ENCODE peak calls at places on chromosome 12, in nine cellular contexts. N, Q, K, G, J, U, T, C and W are unnamed samples.

GRCh38 chr12:109027767-109028166 is 6.9 kb upstream of the SVOP start:
- DNase-seq in K (no peak), J (no peak), T (no peak), U (no peak), N (no peak), C (no peak), G (no peak), Q (no peak), W (no peak)

GRCh38 chr12:18139989-18140596 is 50.1 kb upstream of the RERGL start:
- DNase-seq in K (no peak), T (no peak), G (no peak), J (no peak), Q (no peak), N (no peak), U (no peak), C (no peak), W (no peak)

GRCh38 chr12:105580841-105581352 is 250.4 kb downstream of the C12orf75 start:
- DNase-seq in N (no peak), J (no peak), U (peak; percentile 14), C (no peak), Q (no peak), T (no peak), G (no peak), K (no peak), W (no peak)

GRCh38 chr12:131950182-131950913 is 606 bp downstream of the EP400 start:
- DNase-seq in K (no peak), C (peak; percentile 28), J (no peak), N (peak; percentile 75), T (peak; percentile 70), Q (no peak), G (peak; percentile 61), U (peak; percentile 31), W (peak; percentile 88)

GRCh38 chr12:53618340-53618739 is 7.8 kb downstream of the ATF7 start:
- DNase-seq in K (no peak), J (no peak), C (no peak), G (no peak), N (no peak), Q (no peak), U (no peak), T (no peak), W (no peak)

GRCh38 chr12:60834806-60835205 is 1239.0 kb downstream of the SLC16A7 start:
- DNase-seq in G (no peak), U (no peak), J (no peak), N (no peak), C (no peak), T (no peak), K (no peak), Q (no peak), W (no peak)

GRCh38 chr12:94435511-94435927 is 24.1 kb downstream of the CEP83 start:
- DNase-seq in J (no peak), Q (no peak), C (no peak), U (no peak), K (no peak), N (no peak), G (no peak), T (no peak), W (no peak)

GRCh38 chr12:26097046-26097878 is 27.6 kb downstream of the BHLHE41 start:
- DNase-seq in J (no peak), N (peak; percentile 78), C (peak; percentile 68), G (peak; percentile 78), U (peak; percentile 72), T (peak; percentile 86), Q (peak; percentile 86), K (no peak), W (no peak)

GRCh38 chr12:122681814-122682213 is 21.3 kb downstream of the HCAR2 start:
- DNase-seq in K (no peak), T (no peak), U (no peak), J (no peak), N (no peak), G (no peak), Q (no peak), C (no peak), W (no peak)

GRCh38 chr12:99232324-99232723 is 415.2 kb upstream of the GARIN6 start:
- DNase-seq in C (no peak), U (no peak), T (no peak), K (no peak), G (no peak), J (no peak), N (no peak), Q (no peak), W (no peak)

GRCh38 chr12:26768611-26769603 is 64.1 kb downstream of the ITPR2 start:
- DNase-seq in C (no peak), U (no peak), T (no peak), G (no peak), J (no peak), K (no peak), N (no peak), Q (no peak), W (no peak)

GRCh38 chr12:32944195-32944594 is 47.6 kb upstream of the PKP2 start:
- DNase-seq in T (no peak), U (no peak), N (no peak), C (no peak), K (no peak), J (no peak), G (no peak), Q (peak; percentile 7), W (no peak)

GRCh38 chr12:44749566-44749965 is 126.5 kb downstream of the NELL2 start:
- DNase-seq in Q (no peak), C (no peak), G (no peak), J (no peak), U (no peak), K (no peak), T (no peak), N (no peak), W (no peak)

GRCh38 chr12:132108211-132108832 is 35.8 kb downstream of the DDX51 start:
- DNase-seq in C (no peak), G (no peak), J (no peak), K (peak; percentile 33), N (no peak), Q (no peak), T (peak; percentile 34), U (no peak), W (no peak)

GRCh38 chr12:110776410-110776809 is 33.7 kb upstream of the PPP1CC start:
- DNase-seq in G (no peak), C (no peak), T (no peak), N (no peak), J (no peak), Q (no peak), K (no peak), U (peak; percentile 17), W (no peak)

GRCh38 chr12:115354007-115354452 is 670.1 kb upstream of the TBX3 start:
- DNase-seq in Q (peak; percentile 68), T (peak; percentile 90), N (peak; percentile 88), K (no peak), G (no peak), J (peak; percentile 36), U (peak; percentile 59), C (peak; percentile 56), W (no peak)

GRCh38 chr12:7019043-7019569 is 830 bp upstream of the LPCAT3 start:
- DNase-seq in T (no peak), Q (no peak), N (no peak), U (no peak), G (no peak), J (no peak), C (no peak), K (no peak), W (no peak)

GRCh38 chr12:7017870-7018349 is 366 bp downstream of the LPCAT3 start:
- DNase-seq in C (peak; percentile 29), Q (peak; percentile 43), N (peak; percentile 89), T (no peak), U (peak; percentile 50), J (peak; percentile 15), G (peak; percentile 8), K (no peak), W (no peak)

GRCh38 chr12:7015555-7016370 is 2.5 kb downstream of the LPCAT3 start:
- DNase-seq in Q (no peak), K (no peak), G (no peak), C (no peak), N (no peak), T (no peak), U (no peak), J (no peak), W (no peak)

GRCh38 chr12:7016958-7017571 is 1.2 kb downstream of the LPCAT3 start:
- DNase-seq in J (no peak), N (no peak), T (no peak), U (no peak), G (peak; percentile 42), K (no peak), C (no peak), Q (no peak), W (no peak)

GRCh38 chr12:7018350-7019042 is at the start of gene LPCAT3:
- DNase-seq in N (peak; percentile 98), C (peak; percentile 98), G (peak; percentile 93), J (peak; percentile 96), U (peak; percentile 98), K (peak; percentile 100), T (peak; percentile 99), Q (peak; percentile 94), W (peak; percentile 99)
- TF ChIP-seq POLR2A in N (peak; percentile 89), C (no peak), G (peak; percentile 66), J (no peak), U (peak; percentile 90), K (peak; percentile 81), T (peak; percentile 83), Q (peak; percentile 72), W (peak; percentile 82)

GRCh38 chr12:112219195-112219594 is 93.8 kb downstream of the TRAFD1 start:
- DNase-seq in J (no peak), K (peak; percentile 49), Q (no peak), N (no peak), T (no peak), U (no peak), C (no peak), G (no peak), W (no peak)
- TF ChIP-seq EP300 in J (no peak), K (no peak), Q (no peak), N (no peak), T (no peak), U (no peak), C (no peak), G (no peak), W (no peak)

GRCh38 chr12:57044856-57045255 is 5.1 kb downstream of the MYO1A start:
- DNase-seq in J (no peak), G (no peak), T (no peak), C (no peak), N (no peak), K (no peak), Q (no peak), U (no peak), W (no peak)
- H3K27ac ChIP-seq in J (no peak overlapping the region), G (no peak overlapping the region), T (no peak overlapping the region), C (no peak overlapping the region), N (no peak overlapping the region), K (no peak overlapping the region), Q (no peak overlapping the region), U (no peak overlapping the region), W (no peak overlapping the region)

DNA sequence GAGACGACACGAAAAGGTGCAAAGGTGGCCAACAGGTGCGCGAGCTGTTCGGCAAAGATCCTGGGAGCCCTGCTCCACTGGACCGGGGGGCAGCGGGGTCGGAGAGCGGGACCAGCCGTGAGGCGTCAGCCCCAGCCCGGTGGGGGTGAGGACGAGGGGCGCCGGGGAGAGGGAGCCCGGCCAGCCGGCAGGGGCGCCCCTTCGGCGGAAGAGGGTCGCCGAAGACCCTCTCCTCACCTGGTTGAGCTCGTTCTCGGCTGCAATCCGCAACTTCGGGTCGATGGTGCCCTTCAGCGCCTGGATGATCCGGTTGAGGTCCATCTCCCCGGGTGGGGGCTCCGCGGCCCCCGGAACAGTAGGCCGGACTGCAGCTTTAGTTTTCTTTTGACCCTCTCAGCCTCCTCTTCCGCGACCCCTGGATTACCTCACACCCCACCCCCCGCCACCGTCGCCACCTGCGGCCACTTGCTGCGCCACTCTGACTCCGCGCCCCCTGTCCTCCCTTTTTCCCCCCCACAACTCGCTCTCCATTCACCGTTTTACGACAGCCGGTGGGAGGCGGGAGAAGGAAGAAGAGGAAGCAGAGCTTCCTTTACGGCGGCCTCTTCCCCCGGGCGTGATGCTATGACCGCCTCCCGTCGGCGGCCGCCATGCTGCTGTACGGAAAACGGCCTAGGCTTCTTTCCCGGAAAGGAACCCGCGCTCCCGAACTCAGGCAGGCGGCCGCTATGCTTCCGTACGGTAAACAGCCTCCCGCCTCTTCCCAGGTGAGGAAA is at the start of gene IPO8:
- DNase-seq in Q (peak; percentile 89), K (peak; percentile 95), G (peak; percentile 94), U (peak; percentile 95), N (peak; percentile 93), T (peak; percentile 95), C (peak; percentile 92), J (peak; percentile 81), W (peak; percentile 96)
- TF ChIP-seq POLR2A in Q (peak; percentile 48), K (no peak), G (peak; percentile 76), U (peak; percentile 17), N (no peak), T (no peak), C (no peak), J (no peak), W (no peak)